ENCODE peak calls at places on chromosome 2, in eight cellular contexts. One of them, this sample, is unnamed.

GRCh38 chr2:10302479-10303173 is at the start of gene HPCAL1:
- DNase-seq in activated T-helper 9 cell treated with anti-CD3 and anti-CD28 coated beads, Interleukin-2, amount 50 U/mL, for 16 hours: peak
- DNase-seq in K562: peak
- DNase-seq in GM23338: peak
- DNase-seq in NCI-H1092 treated with DMSO at 0.1 percent for 48 hours: peak
- DNase-seq in mucosa of gallbladder: peak
- DNase-seq in HS-5: peak
- DNase-seq in posterior vena cava: peak
- DNase-seq in this sample: peak

GRCh38 chr2:159124931-159125467 is 156.6 kb downstream of the TANC1 start:
- DNase-seq in activated T-helper 9 cell treated with anti-CD3 and anti-CD28 coated beads, Interleukin-2, amount 50 U/mL, for 16 hours: no peak
- DNase-seq in K562: no peak
- DNase-seq in GM23338: no peak
- DNase-seq in NCI-H1092 treated with DMSO at 0.1 percent for 48 hours: no peak
- DNase-seq in mucosa of gallbladder: no peak
- DNase-seq in HS-5: no peak
- DNase-seq in posterior vena cava: no peak
- DNase-seq in this sample: no peak

GRCh38 chr2:162925595-162925994 is 87.0 kb upstream of the KCNH7 start:
- DNase-seq in activated T-helper 9 cell treated with anti-CD3 and anti-CD28 coated beads, Interleukin-2, amount 50 U/mL, for 16 hours: no peak
- DNase-seq in K562: no peak
- DNase-seq in GM23338: no peak
- DNase-seq in NCI-H1092 treated with DMSO at 0.1 percent for 48 hours: no peak
- DNase-seq in mucosa of gallbladder: no peak
- DNase-seq in HS-5: no peak
- DNase-seq in posterior vena cava: no peak
- DNase-seq in this sample: no peak

GRCh38 chr2:10776231-10776977 is 36.2 kb downstream of the PDIA6 start:
- DNase-seq in activated T-helper 9 cell treated with anti-CD3 and anti-CD28 coated beads, Interleukin-2, amount 50 U/mL, for 16 hours: no peak
- DNase-seq in K562: no peak
- DNase-seq in GM23338: no peak
- DNase-seq in NCI-H1092 treated with DMSO at 0.1 percent for 48 hours: no peak
- DNase-seq in mucosa of gallbladder: no peak
- DNase-seq in HS-5: no peak
- DNase-seq in posterior vena cava: peak
- DNase-seq in this sample: no peak

GRCh38 chr2:216601632-216602409 is 31.4 kb upstream of the IGFBP2 start:
- DNase-seq in activated T-helper 9 cell treated with anti-CD3 and anti-CD28 coated beads, Interleukin-2, amount 50 U/mL, for 16 hours: no peak
- DNase-seq in K562: no peak
- DNase-seq in GM23338: no peak
- DNase-seq in NCI-H1092 treated with DMSO at 0.1 percent for 48 hours: no peak
- DNase-seq in mucosa of gallbladder: no peak
- DNase-seq in HS-5: no peak
- DNase-seq in posterior vena cava: peak
- DNase-seq in this sample: no peak

GRCh38 chr2:232901711-232902578 is 31.9 kb downstream of the SNORC start:
- DNase-seq in activated T-helper 9 cell treated with anti-CD3 and anti-CD28 coated beads, Interleukin-2, amount 50 U/mL, for 16 hours: no peak
- DNase-seq in K562: peak
- DNase-seq in GM23338: no peak
- DNase-seq in NCI-H1092 treated with DMSO at 0.1 percent for 48 hours: no peak
- DNase-seq in mucosa of gallbladder: no peak
- DNase-seq in HS-5: peak
- DNase-seq in posterior vena cava: peak
- DNase-seq in this sample: peak

GRCh38 chr2:160365691-160366367 is 127.8 kb downstream of the RBMS1 start:
- DNase-seq in activated T-helper 9 cell treated with anti-CD3 and anti-CD28 coated beads, Interleukin-2, amount 50 U/mL, for 16 hours: no peak
- DNase-seq in K562: no peak
- DNase-seq in GM23338: no peak
- DNase-seq in NCI-H1092 treated with DMSO at 0.1 percent for 48 hours: no peak
- DNase-seq in mucosa of gallbladder: peak
- DNase-seq in HS-5: no peak
- DNase-seq in posterior vena cava: peak
- DNase-seq in this sample: no peak

GRCh38 chr2:241063093-241063551 is 39.0 kb downstream of the MTERF4 start:
- DNase-seq in activated T-helper 9 cell treated with anti-CD3 and anti-CD28 coated beads, Interleukin-2, amount 50 U/mL, for 16 hours: no peak
- DNase-seq in K562: no peak
- DNase-seq in GM23338: no peak
- DNase-seq in NCI-H1092 treated with DMSO at 0.1 percent for 48 hours: no peak
- DNase-seq in mucosa of gallbladder: no peak
- DNase-seq in HS-5: no peak
- DNase-seq in posterior vena cava: peak
- DNase-seq in this sample: no peak

GRCh38 chr2:70685771-70686171 is 82.2 kb downstream of the ADD2 start:
- DNase-seq in activated T-helper 9 cell treated with anti-CD3 and anti-CD28 coated beads, Interleukin-2, amount 50 U/mL, for 16 hours: no peak
- DNase-seq in K562: peak
- DNase-seq in GM23338: no peak
- DNase-seq in NCI-H1092 treated with DMSO at 0.1 percent for 48 hours: no peak
- DNase-seq in mucosa of gallbladder: no peak
- DNase-seq in HS-5: no peak
- DNase-seq in posterior vena cava: peak
- DNase-seq in this sample: no peak